ENCODE peak calls at places on chromosomes 6 and 20, in ten cellular contexts. One of them, this sample, is unnamed. For H3K9me3, the result is how much of the 10 kb centered on the place peaks cover.

GRCh38 chr6:135334169-135334568 is 153.1 kb downstream of the MYB start:
- DNase-seq in ovary: no peak
- DNase-seq in adrenal gland: no peak
- DNase-seq in CD4-positive, alpha-beta T cell: no peak
- DNase-seq in transverse colon: no peak
- DNase-seq in cardiac muscle cell: no peak
- DNase-seq in endodermal cell: no peak
- DNase-seq in WERI-Rb-1: no peak
- DNase-seq in fibroblast of lung: peak
- DNase-seq in AG04450: no peak
- DNase-seq in this sample: no peak

GRCh38 chr20:982754-983153 is 19.4 kb downstream of the RSPO4 start:
- DNase-seq in endodermal cell: peak
- DNase-seq in WERI-Rb-1: no peak
- DNase-seq in CD4-positive, alpha-beta T cell: no peak
- DNase-seq in AG04450: no peak
- DNase-seq in fibroblast of lung: no peak
- DNase-seq in adrenal gland: no peak
- DNase-seq in cardiac muscle cell: no peak
- DNase-seq in ovary: no peak
- DNase-seq in transverse colon: no peak
- DNase-seq in this sample: no peak

GRCh38 chr6:13762648-13763441 is 51.2 kb upstream of the RANBP9 start:
- DNase-seq in AG04450: peak
- DNase-seq in CD4-positive, alpha-beta T cell: no peak
- DNase-seq in adrenal gland: no peak
- DNase-seq in WERI-Rb-1: no peak
- DNase-seq in fibroblast of lung: peak
- DNase-seq in ovary: peak
- DNase-seq in cardiac muscle cell: no peak
- DNase-seq in transverse colon: peak
- DNase-seq in endodermal cell: no peak
- DNase-seq in this sample: peak

GRCh38 chr6:21026576-21027273 is 492.5 kb downstream of the CDKAL1 start:
- DNase-seq in ovary: no peak
- DNase-seq in WERI-Rb-1: no peak
- DNase-seq in fibroblast of lung: no peak
- DNase-seq in transverse colon: no peak
- DNase-seq in cardiac muscle cell: no peak
- DNase-seq in AG04450: no peak
- DNase-seq in endodermal cell: no peak
- DNase-seq in CD4-positive, alpha-beta T cell: no peak
- DNase-seq in adrenal gland: no peak
- DNase-seq in this sample: no peak

GRCh38 chr6:11271637-11272036 is 39.2 kb upstream of the NEDD9 start:
- DNase-seq in WERI-Rb-1: no peak
- DNase-seq in transverse colon: no peak
- DNase-seq in adrenal gland: no peak
- DNase-seq in AG04450: peak
- DNase-seq in endodermal cell: no peak
- DNase-seq in cardiac muscle cell: no peak
- DNase-seq in ovary: no peak
- DNase-seq in fibroblast of lung: peak
- DNase-seq in CD4-positive, alpha-beta T cell: no peak
- DNase-seq in this sample: no peak

GRCh38 chr6:90428514-90428913 is 131.9 kb upstream of the BACH2 start:
- DNase-seq in AG04450: no peak
- DNase-seq in ovary: no peak
- DNase-seq in cardiac muscle cell: no peak
- DNase-seq in fibroblast of lung: no peak
- DNase-seq in endodermal cell: no peak
- DNase-seq in CD4-positive, alpha-beta T cell: no peak
- DNase-seq in WERI-Rb-1: no peak
- DNase-seq in adrenal gland: no peak
- DNase-seq in transverse colon: no peak
- DNase-seq in this sample: no peak

GRCh38 chr6:36780517-36781210 is 58.6 kb downstream of the CPNE5 start:
- DNase-seq in adrenal gland: no peak
- DNase-seq in fibroblast of lung: no peak
- DNase-seq in cardiac muscle cell: no peak
- DNase-seq in AG04450: no peak
- DNase-seq in ovary: no peak
- DNase-seq in WERI-Rb-1: no peak
- DNase-seq in transverse colon: no peak
- DNase-seq in CD4-positive, alpha-beta T cell: no peak
- DNase-seq in endodermal cell: no peak
- DNase-seq in this sample: no peak

GRCh38 chr6:46925563-46926253 is 4.0 kb upstream of the ADGRF5 start:
- DNase-seq in endodermal cell: no peak
- DNase-seq in transverse colon: no peak
- DNase-seq in CD4-positive, alpha-beta T cell: no peak
- DNase-seq in AG04450: no peak
- DNase-seq in cardiac muscle cell: no peak
- DNase-seq in fibroblast of lung: peak
- DNase-seq in ovary: no peak
- DNase-seq in adrenal gland: no peak
- DNase-seq in WERI-Rb-1: no peak
- DNase-seq in this sample: no peak

GRCh38 chr20:1441133-1441532 is 25.5 kb downstream of the NSFL1C start:
- DNase-seq in WERI-Rb-1: no peak
- DNase-seq in adrenal gland: no peak
- DNase-seq in fibroblast of lung: no peak
- DNase-seq in cardiac muscle cell: no peak
- DNase-seq in AG04450: no peak
- DNase-seq in CD4-positive, alpha-beta T cell: no peak
- DNase-seq in transverse colon: no peak
- DNase-seq in endodermal cell: no peak
- DNase-seq in ovary: no peak
- DNase-seq in this sample: no peak

GRCh38 chr6:33297956-33298772 is 578 bp downstream of the RGL2 start:
- DNase-seq in CD4-positive, alpha-beta T cell: peak
- DNase-seq in endodermal cell: peak
- DNase-seq in transverse colon: peak
- DNase-seq in adrenal gland: peak
- DNase-seq in cardiac muscle cell: peak
- DNase-seq in WERI-Rb-1: peak
- DNase-seq in AG04450: no peak
- DNase-seq in fibroblast of lung: peak
- DNase-seq in ovary: peak
- DNase-seq in this sample: peak

GRCh38 chr20:12982098-12982497 is 26.7 kb upstream of the SPTLC3 start:
- DNase-seq in endodermal cell: no peak
- DNase-seq in transverse colon: no peak
- DNase-seq in WERI-Rb-1: no peak
- DNase-seq in ovary: no peak
- DNase-seq in fibroblast of lung: no peak
- DNase-seq in CD4-positive, alpha-beta T cell: no peak
- DNase-seq in AG04450: no peak
- DNase-seq in cardiac muscle cell: no peak
- DNase-seq in adrenal gland: no peak
- DNase-seq in this sample: no peak

GRCh38 chr6:36028088-36028886 is 679 bp downstream of the MAPK14 start:
- DNase-seq in fibroblast of lung: peak
- DNase-seq in ovary: peak
- DNase-seq in transverse colon: peak
- DNase-seq in cardiac muscle cell: peak
- DNase-seq in WERI-Rb-1: peak
- DNase-seq in endodermal cell: peak
- DNase-seq in adrenal gland: peak
- DNase-seq in CD4-positive, alpha-beta T cell: peak
- DNase-seq in AG04450: no peak
- DNase-seq in this sample: peak

GRCh38 chr6:158399040-158399700 is 86.9 kb downstream of the TULP4 start:
- DNase-seq in WERI-Rb-1: no peak
- DNase-seq in cardiac muscle cell: no peak
- DNase-seq in transverse colon: no peak
- DNase-seq in ovary: no peak
- DNase-seq in fibroblast of lung: no peak
- DNase-seq in CD4-positive, alpha-beta T cell: no peak
- DNase-seq in endodermal cell: no peak
- DNase-seq in AG04450: no peak
- DNase-seq in adrenal gland: no peak
- DNase-seq in this sample: no peak
- H3K9me3 ChIP-seq in WERI-Rb-1: under half
- H3K9me3 ChIP-seq in cardiac muscle cell: under half
- H3K9me3 ChIP-seq in transverse colon: under half
- H3K9me3 ChIP-seq in ovary: under half
- H3K9me3 ChIP-seq in fibroblast of lung: under half
- H3K9me3 ChIP-seq in CD4-positive, alpha-beta T cell: under half
- H3K9me3 ChIP-seq in endodermal cell: under half
- H3K9me3 ChIP-seq in AG04450: under half
- H3K9me3 ChIP-seq in adrenal gland: under half
- H3K9me3 ChIP-seq in this sample: under half

GRCh38 chr20:15289337-15289736 is 951.9 kb upstream of the FLRT3 start:
- DNase-seq in ovary: no peak
- DNase-seq in fibroblast of lung: no peak
- DNase-seq in endodermal cell: no peak
- DNase-seq in AG04450: no peak
- DNase-seq in transverse colon: no peak
- DNase-seq in cardiac muscle cell: no peak
- DNase-seq in CD4-positive, alpha-beta T cell: no peak
- DNase-seq in WERI-Rb-1: no peak
- DNase-seq in adrenal gland: no peak
- DNase-seq in this sample: no peak

GRCh38 chr20:15287331-15287730 is 949.9 kb upstream of the FLRT3 start:
- DNase-seq in endodermal cell: no peak
- DNase-seq in cardiac muscle cell: no peak
- DNase-seq in adrenal gland: no peak
- DNase-seq in AG04450: no peak
- DNase-seq in fibroblast of lung: no peak
- DNase-seq in transverse colon: no peak
- DNase-seq in ovary: no peak
- DNase-seq in WERI-Rb-1: no peak
- DNase-seq in CD4-positive, alpha-beta T cell: no peak
- DNase-seq in this sample: no peak

GRCh38 chr20:15288076-15288475 is 950.7 kb upstream of the FLRT3 start:
- DNase-seq in transverse colon: no peak
- DNase-seq in AG04450: no peak
- DNase-seq in CD4-positive, alpha-beta T cell: no peak
- DNase-seq in fibroblast of lung: no peak
- DNase-seq in cardiac muscle cell: no peak
- DNase-seq in endodermal cell: no peak
- DNase-seq in WERI-Rb-1: no peak
- DNase-seq in adrenal gland: no peak
- DNase-seq in ovary: no peak
- DNase-seq in this sample: no peak
- H3K9me3 ChIP-seq in transverse colon: under half
- H3K9me3 ChIP-seq in AG04450: under half
- H3K9me3 ChIP-seq in CD4-positive, alpha-beta T cell: under half
- H3K9me3 ChIP-seq in fibroblast of lung: under half
- H3K9me3 ChIP-seq in cardiac muscle cell: under half
- H3K9me3 ChIP-seq in endodermal cell: under half
- H3K9me3 ChIP-seq in WERI-Rb-1: under half
- H3K9me3 ChIP-seq in adrenal gland: under half
- H3K9me3 ChIP-seq in ovary: under half
- H3K9me3 ChIP-seq in this sample: under half

DNA sequence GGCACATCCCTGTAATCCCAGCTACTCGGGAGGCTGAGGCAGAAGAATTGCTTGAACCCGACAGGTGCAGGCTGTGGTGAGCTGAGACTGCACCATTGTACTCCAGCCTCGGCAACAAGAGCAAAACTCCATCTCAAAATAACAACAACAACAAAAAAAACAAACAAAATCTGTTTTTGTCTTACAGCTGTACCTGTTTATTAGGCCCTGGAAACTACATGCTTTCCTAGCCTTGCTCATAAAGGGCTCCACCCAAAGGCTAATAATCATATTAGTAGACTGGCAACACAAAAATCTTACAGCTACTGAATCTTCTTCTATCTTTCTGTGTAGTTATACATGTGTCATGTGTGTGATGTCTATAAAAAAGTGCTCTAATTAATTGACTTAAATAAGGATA is 503.9 kb upstream of the EYS start:
- DNase-seq in WERI-Rb-1: peak
- DNase-seq in endodermal cell: no peak
- DNase-seq in fibroblast of lung: peak
- DNase-seq in transverse colon: no peak
- DNase-seq in ovary: no peak
- DNase-seq in adrenal gland: no peak
- DNase-seq in CD4-positive, alpha-beta T cell: no peak
- DNase-seq in cardiac muscle cell: no peak
- DNase-seq in AG04450: no peak
- DNase-seq in this sample: no peak
- H3K9me3 ChIP-seq in WERI-Rb-1: under half
- H3K9me3 ChIP-seq in endodermal cell: half or more
- H3K9me3 ChIP-seq in fibroblast of lung: under half
- H3K9me3 ChIP-seq in transverse colon: under half
- H3K9me3 ChIP-seq in ovary: under half
- H3K9me3 ChIP-seq in adrenal gland: under half
- H3K9me3 ChIP-seq in CD4-positive, alpha-beta T cell: under half
- H3K9me3 ChIP-seq in cardiac muscle cell: under half
- H3K9me3 ChIP-seq in AG04450: under half
- H3K9me3 ChIP-seq in this sample: under half

GRCh38 chr6:144462058-144462457 is 176.9 kb downstream of the UTRN start:
- DNase-seq in endodermal cell: no peak
- DNase-seq in ovary: no peak
- DNase-seq in AG04450: no peak
- DNase-seq in transverse colon: no peak
- DNase-seq in fibroblast of lung: no peak
- DNase-seq in adrenal gland: no peak
- DNase-seq in WERI-Rb-1: no peak
- DNase-seq in CD4-positive, alpha-beta T cell: no peak
- DNase-seq in cardiac muscle cell: no peak
- DNase-seq in this sample: no peak

GRCh38 chr6:144460224-144461095 is 175.3 kb downstream of the UTRN start:
- DNase-seq in fibroblast of lung: no peak
- DNase-seq in WERI-Rb-1: no peak
- DNase-seq in transverse colon: no peak
- DNase-seq in AG04450: no peak
- DNase-seq in adrenal gland: no peak
- DNase-seq in cardiac muscle cell: no peak
- DNase-seq in CD4-positive, alpha-beta T cell: no peak
- DNase-seq in ovary: no peak
- DNase-seq in endodermal cell: no peak
- DNase-seq in this sample: no peak
- H3K9me3 ChIP-seq in fibroblast of lung: under half
- H3K9me3 ChIP-seq in WERI-Rb-1: under half
- H3K9me3 ChIP-seq in transverse colon: under half
- H3K9me3 ChIP-seq in AG04450: under half
- H3K9me3 ChIP-seq in adrenal gland: under half
- H3K9me3 ChIP-seq in cardiac muscle cell: under half
- H3K9me3 ChIP-seq in CD4-positive, alpha-beta T cell: under half
- H3K9me3 ChIP-seq in ovary: under half
- H3K9me3 ChIP-seq in endodermal cell: under half
- H3K9me3 ChIP-seq in this sample: under half

GRCh38 chr20:60352580-60352979 is 394.4 kb downstream of the CDH26 start:
- DNase-seq in AG04450: no peak
- DNase-seq in adrenal gland: no peak
- DNase-seq in transverse colon: no peak
- DNase-seq in CD4-positive, alpha-beta T cell: no peak
- DNase-seq in fibroblast of lung: no peak
- DNase-seq in cardiac muscle cell: no peak
- DNase-seq in ovary: no peak
- DNase-seq in endodermal cell: no peak
- DNase-seq in WERI-Rb-1: no peak
- DNase-seq in this sample: no peak
- H3K9me3 ChIP-seq in AG04450: under half
- H3K9me3 ChIP-seq in adrenal gland: under half
- H3K9me3 ChIP-seq in transverse colon: under half
- H3K9me3 ChIP-seq in CD4-positive, alpha-beta T cell: under half
- H3K9me3 ChIP-seq in fibroblast of lung: under half
- H3K9me3 ChIP-seq in cardiac muscle cell: under half
- H3K9me3 ChIP-seq in ovary: under half
- H3K9me3 ChIP-seq in endodermal cell: under half
- H3K9me3 ChIP-seq in WERI-Rb-1: under half
- H3K9me3 ChIP-seq in this sample: under half

GRCh38 chr6:63597142-63598000 is 25.1 kb downstream of the LOC128125822 start:
- DNase-seq in AG04450: no peak
- DNase-seq in fibroblast of lung: no peak
- DNase-seq in ovary: no peak
- DNase-seq in adrenal gland: no peak
- DNase-seq in transverse colon: no peak
- DNase-seq in CD4-positive, alpha-beta T cell: no peak
- DNase-seq in endodermal cell: no peak
- DNase-seq in WERI-Rb-1: no peak
- DNase-seq in cardiac muscle cell: no peak
- DNase-seq in this sample: no peak
- H3K9me3 ChIP-seq in AG04450: under half
- H3K9me3 ChIP-seq in fibroblast of lung: under half
- H3K9me3 ChIP-seq in ovary: under half
- H3K9me3 ChIP-seq in adrenal gland: under half
- H3K9me3 ChIP-seq in transverse colon: under half
- H3K9me3 ChIP-seq in CD4-positive, alpha-beta T cell: under half
- H3K9me3 ChIP-seq in endodermal cell: under half
- H3K9me3 ChIP-seq in WERI-Rb-1: under half
- H3K9me3 ChIP-seq in cardiac muscle cell: under half
- H3K9me3 ChIP-seq in this sample: under half